ENCODE peak calls at places on chromosomes 1 and 21, in nine cellular contexts. One of them, this sample, is unnamed.
A peak's percentile ranks its signal among the peaks of the same experiment; 100 is the strongest.

GRCh38 chr1:2556277-2557145 is at the start of gene TNFRSF14:
- DNase-seq in ELR: peak; percentile 55
- DNase-seq in D341Med: no peak
- DNase-seq in KBM-7: no peak
- DNase-seq in cardiac fibroblast: peak; percentile 50
- DNase-seq in iris pigment epithelial cell: peak; percentile 61
- DNase-seq in AG04450: no peak
- DNase-seq in NCI-H524 treated with DMSO at 0.1 percent for 48 hours: no peak
- DNase-seq in stomach: peak; percentile 74
- DNase-seq in this sample: no peak

GRCh38 chr1:55039342-55040082 is at the start of gene PCSK9:
- DNase-seq in ELR: no peak
- DNase-seq in D341Med: peak; percentile 47
- DNase-seq in KBM-7: no peak
- DNase-seq in cardiac fibroblast: peak; percentile 37
- DNase-seq in iris pigment epithelial cell: peak; percentile 59
- DNase-seq in AG04450: no peak
- DNase-seq in NCI-H524 treated with DMSO at 0.1 percent for 48 hours: no peak
- DNase-seq in stomach: no peak
- DNase-seq in this sample: no peak

GRCh38 chr1:69991644-69992043 is 213.7 kb downstream of the LRRC40 start:
- DNase-seq in ELR: peak; percentile 26
- DNase-seq in D341Med: no peak
- DNase-seq in KBM-7: no peak
- DNase-seq in cardiac fibroblast: peak; percentile 40
- DNase-seq in iris pigment epithelial cell: peak; percentile 71
- DNase-seq in AG04450: no peak
- DNase-seq in NCI-H524 treated with DMSO at 0.1 percent for 48 hours: no peak
- DNase-seq in stomach: no peak
- DNase-seq in this sample: no peak

GRCh38 chr1:203813581-203814341 is 18.3 kb downstream of the ZBED6 start:
- DNase-seq in ELR: no peak
- DNase-seq in D341Med: no peak
- DNase-seq in KBM-7: no peak
- DNase-seq in cardiac fibroblast: no peak
- DNase-seq in iris pigment epithelial cell: no peak
- DNase-seq in AG04450: no peak
- DNase-seq in NCI-H524 treated with DMSO at 0.1 percent for 48 hours: no peak
- DNase-seq in stomach: no peak
- DNase-seq in this sample: no peak

GRCh38 chr1:28456078-28456477 is 49.8 kb upstream of the RCC1 start:
- DNase-seq in ELR: peak; percentile 78
- DNase-seq in D341Med: no peak
- DNase-seq in KBM-7: peak; percentile 74
- DNase-seq in cardiac fibroblast: peak; percentile 92
- DNase-seq in iris pigment epithelial cell: peak; percentile 89
- DNase-seq in AG04450: peak; percentile 24
- DNase-seq in NCI-H524 treated with DMSO at 0.1 percent for 48 hours: no peak
- DNase-seq in stomach: no peak
- DNase-seq in this sample: no peak

GRCh38 chr1:86018311-86018923 is 138.2 kb downstream of the COL24A1 start:
- DNase-seq in ELR: peak; percentile 54
- DNase-seq in D341Med: peak; percentile 44
- DNase-seq in KBM-7: peak; percentile 87
- DNase-seq in cardiac fibroblast: peak; percentile 51
- DNase-seq in iris pigment epithelial cell: peak; percentile 25
- DNase-seq in AG04450: no peak
- DNase-seq in NCI-H524 treated with DMSO at 0.1 percent for 48 hours: no peak
- DNase-seq in stomach: no peak
- DNase-seq in this sample: no peak

GRCh38 chr1:206713910-206714312 is 29.2 kb downstream of the MAPKAPK2 start:
- DNase-seq in ELR: peak; percentile 55
- DNase-seq in D341Med: no peak
- DNase-seq in KBM-7: no peak
- DNase-seq in cardiac fibroblast: no peak
- DNase-seq in iris pigment epithelial cell: no peak
- DNase-seq in AG04450: no peak
- DNase-seq in NCI-H524 treated with DMSO at 0.1 percent for 48 hours: no peak
- DNase-seq in stomach: no peak
- DNase-seq in this sample: no peak

GRCh38 chr1:157925419-157926166 is 67.9 kb upstream of the KIRREL1 start:
- DNase-seq in ELR: no peak
- DNase-seq in D341Med: no peak
- DNase-seq in KBM-7: no peak
- DNase-seq in cardiac fibroblast: no peak
- DNase-seq in iris pigment epithelial cell: no peak
- DNase-seq in AG04450: no peak
- DNase-seq in NCI-H524 treated with DMSO at 0.1 percent for 48 hours: no peak
- DNase-seq in stomach: no peak
- DNase-seq in this sample: no peak

GRCh38 chr1:6207921-6208320 is 2.0 kb downstream of the RNF207 start:
- DNase-seq in ELR: no peak
- DNase-seq in D341Med: no peak
- DNase-seq in KBM-7: no peak
- DNase-seq in cardiac fibroblast: no peak
- DNase-seq in iris pigment epithelial cell: no peak
- DNase-seq in AG04450: no peak
- DNase-seq in NCI-H524 treated with DMSO at 0.1 percent for 48 hours: no peak
- DNase-seq in stomach: no peak
- DNase-seq in this sample: no peak

GRCh38 chr1:233364695-233365539 is 37.4 kb downstream of the MAP3K21 start:
- DNase-seq in ELR: peak; percentile 40
- DNase-seq in D341Med: peak; percentile 48
- DNase-seq in KBM-7: peak; percentile 8
- DNase-seq in cardiac fibroblast: peak; percentile 41
- DNase-seq in iris pigment epithelial cell: peak; percentile 18
- DNase-seq in AG04450: no peak
- DNase-seq in NCI-H524 treated with DMSO at 0.1 percent for 48 hours: no peak
- DNase-seq in stomach: no peak
- DNase-seq in this sample: no peak

GRCh38 chr21:43191521-43191920 is 22.7 kb downstream of the CRYAA start:
- DNase-seq in ELR: no peak
- DNase-seq in D341Med: peak; percentile 14
- DNase-seq in KBM-7: no peak
- DNase-seq in cardiac fibroblast: no peak
- DNase-seq in iris pigment epithelial cell: no peak
- DNase-seq in AG04450: no peak
- DNase-seq in NCI-H524 treated with DMSO at 0.1 percent for 48 hours: no peak
- DNase-seq in stomach: no peak
- DNase-seq in this sample: peak; percentile 78

GRCh38 chr1:93474291-93474690 is 26.4 kb downstream of the FNBP1L start:
- DNase-seq in ELR: no peak
- DNase-seq in D341Med: no peak
- DNase-seq in KBM-7: no peak
- DNase-seq in cardiac fibroblast: no peak
- DNase-seq in iris pigment epithelial cell: no peak
- DNase-seq in AG04450: no peak
- DNase-seq in NCI-H524 treated with DMSO at 0.1 percent for 48 hours: no peak
- DNase-seq in stomach: no peak
- DNase-seq in this sample: no peak

GRCh38 chr1:183582021-183582746 is 8.1 kb downstream of the NCF2 start:
- DNase-seq in ELR: no peak
- DNase-seq in D341Med: no peak
- DNase-seq in KBM-7: no peak
- DNase-seq in cardiac fibroblast: no peak
- DNase-seq in iris pigment epithelial cell: no peak
- DNase-seq in AG04450: no peak
- DNase-seq in NCI-H524 treated with DMSO at 0.1 percent for 48 hours: no peak
- DNase-seq in stomach: no peak
- DNase-seq in this sample: no peak

GRCh38 chr1:44245066-44245465 is 31.8 kb downstream of the DMAP1 start:
- DNase-seq in ELR: no peak
- DNase-seq in D341Med: no peak
- DNase-seq in KBM-7: no peak
- DNase-seq in cardiac fibroblast: no peak
- DNase-seq in iris pigment epithelial cell: no peak
- DNase-seq in AG04450: no peak
- DNase-seq in NCI-H524 treated with DMSO at 0.1 percent for 48 hours: no peak
- DNase-seq in stomach: no peak
- DNase-seq in this sample: no peak

GRCh38 chr1:157073944-157074685 is 25.5 kb downstream of the ETV3L start:
- DNase-seq in ELR: peak; percentile 69
- DNase-seq in D341Med: peak; percentile 73
- DNase-seq in KBM-7: peak; percentile 76
- DNase-seq in cardiac fibroblast: peak; percentile 76
- DNase-seq in iris pigment epithelial cell: peak; percentile 72
- DNase-seq in AG04450: peak; percentile 32
- DNase-seq in NCI-H524 treated with DMSO at 0.1 percent for 48 hours: peak; percentile 8
- DNase-seq in stomach: peak; percentile 77
- DNase-seq in this sample: no peak

GRCh38 chr1:160630523-160631087 is 16.2 kb downstream of the SLAMF1 start:
- DNase-seq in ELR: no peak
- DNase-seq in D341Med: no peak
- DNase-seq in KBM-7: no peak
- DNase-seq in cardiac fibroblast: no peak
- DNase-seq in iris pigment epithelial cell: no peak
- DNase-seq in AG04450: no peak
- DNase-seq in NCI-H524 treated with DMSO at 0.1 percent for 48 hours: no peak
- DNase-seq in stomach: no peak
- DNase-seq in this sample: no peak

GRCh38 chr1:67766117-67766978 is 66.9 kb downstream of the GNG12 start:
- DNase-seq in ELR: peak; percentile 95
- DNase-seq in D341Med: peak; percentile 52
- DNase-seq in KBM-7: peak; percentile 49
- DNase-seq in cardiac fibroblast: peak; percentile 93
- DNase-seq in iris pigment epithelial cell: peak; percentile 95
- DNase-seq in AG04450: peak; percentile 73
- DNase-seq in NCI-H524 treated with DMSO at 0.1 percent for 48 hours: no peak
- DNase-seq in stomach: peak; percentile 34
- DNase-seq in this sample: no peak

GRCh38 chr1:167904641-167905040 is 9.3 kb downstream of the ADCY10 start:
- DNase-seq in ELR: peak; percentile 90
- DNase-seq in D341Med: no peak
- DNase-seq in KBM-7: no peak
- DNase-seq in cardiac fibroblast: peak; percentile 62
- DNase-seq in iris pigment epithelial cell: peak; percentile 83
- DNase-seq in AG04450: no peak
- DNase-seq in NCI-H524 treated with DMSO at 0.1 percent for 48 hours: no peak
- DNase-seq in stomach: no peak
- DNase-seq in this sample: no peak

GRCh38 chr1:22111620-22112019 is 31.3 kb downstream of the WNT4 start:
- DNase-seq in ELR: peak; percentile 58
- DNase-seq in D341Med: no peak
- DNase-seq in KBM-7: no peak
- DNase-seq in cardiac fibroblast: peak; percentile 74
- DNase-seq in iris pigment epithelial cell: peak; percentile 70
- DNase-seq in AG04450: peak; percentile 30
- DNase-seq in NCI-H524 treated with DMSO at 0.1 percent for 48 hours: no peak
- DNase-seq in stomach: no peak
- DNase-seq in this sample: peak; percentile 40

GRCh38 chr1:229169399-229169798 is 101.5 kb upstream of the RAB4A start:
- DNase-seq in ELR: no peak
- DNase-seq in D341Med: no peak
- DNase-seq in KBM-7: no peak
- DNase-seq in cardiac fibroblast: peak; percentile 43
- DNase-seq in iris pigment epithelial cell: no peak
- DNase-seq in AG04450: no peak
- DNase-seq in NCI-H524 treated with DMSO at 0.1 percent for 48 hours: no peak
- DNase-seq in stomach: no peak
- DNase-seq in this sample: no peak

GRCh38 chr1:38053416-38054091 is 7.0 kb upstream of the POU3F1 start:
- DNase-seq in ELR: no peak
- DNase-seq in D341Med: no peak
- DNase-seq in KBM-7: no peak
- DNase-seq in cardiac fibroblast: no peak
- DNase-seq in iris pigment epithelial cell: no peak
- DNase-seq in AG04450: no peak
- DNase-seq in NCI-H524 treated with DMSO at 0.1 percent for 48 hours: no peak
- DNase-seq in stomach: no peak
- DNase-seq in this sample: no peak

GRCh38 chr1:30688920-30689794 is 34.2 kb downstream of the MATN1 start:
- DNase-seq in ELR: no peak
- DNase-seq in D341Med: no peak
- DNase-seq in KBM-7: no peak
- DNase-seq in cardiac fibroblast: no peak
- DNase-seq in iris pigment epithelial cell: no peak
- DNase-seq in AG04450: no peak
- DNase-seq in NCI-H524 treated with DMSO at 0.1 percent for 48 hours: no peak
- DNase-seq in stomach: no peak
- DNase-seq in this sample: no peak

GRCh38 chr1:11891433-11892186 is 32.9 kb upstream of the NPPB start:
- DNase-seq in ELR: no peak
- DNase-seq in D341Med: no peak
- DNase-seq in KBM-7: no peak
- DNase-seq in cardiac fibroblast: no peak
- DNase-seq in iris pigment epithelial cell: no peak
- DNase-seq in AG04450: no peak
- DNase-seq in NCI-H524 treated with DMSO at 0.1 percent for 48 hours: no peak
- DNase-seq in stomach: no peak
- DNase-seq in this sample: no peak

GRCh38 chr1:59699227-59699847 is 115.4 kb upstream of the HOOK1 start:
- DNase-seq in ELR: peak; percentile 63
- DNase-seq in D341Med: peak; percentile 45
- DNase-seq in KBM-7: peak; percentile 67
- DNase-seq in cardiac fibroblast: peak; percentile 70
- DNase-seq in iris pigment epithelial cell: peak; percentile 43
- DNase-seq in AG04450: no peak
- DNase-seq in NCI-H524 treated with DMSO at 0.1 percent for 48 hours: no peak
- DNase-seq in stomach: no peak
- DNase-seq in this sample: no peak

GRCh38 chr1:174982971-174983689 is 16.6 kb upstream of the CACYBP start:
- DNase-seq in ELR: peak; percentile 72
- DNase-seq in D341Med: peak; percentile 36
- DNase-seq in KBM-7: peak; percentile 68
- DNase-seq in cardiac fibroblast: peak; percentile 77
- DNase-seq in iris pigment epithelial cell: peak; percentile 57
- DNase-seq in AG04450: no peak
- DNase-seq in NCI-H524 treated with DMSO at 0.1 percent for 48 hours: no peak
- DNase-seq in stomach: no peak
- DNase-seq in this sample: no peak

GRCh38 chr21:43808832-43809251 is 19.5 kb downstream of the RRP1 start:
- DNase-seq in ELR: no peak
- DNase-seq in D341Med: no peak
- DNase-seq in KBM-7: no peak
- DNase-seq in cardiac fibroblast: no peak
- DNase-seq in iris pigment epithelial cell: no peak
- DNase-seq in AG04450: no peak
- DNase-seq in NCI-H524 treated with DMSO at 0.1 percent for 48 hours: no peak
- DNase-seq in stomach: no peak
- DNase-seq in this sample: peak; percentile 83

GRCh38 chr1:167273027-167273800 is 52.5 kb downstream of the POU2F1 start:
- DNase-seq in ELR: peak; percentile 8
- DNase-seq in D341Med: peak; percentile 66
- DNase-seq in KBM-7: peak; percentile 65
- DNase-seq in cardiac fibroblast: peak; percentile 53
- DNase-seq in iris pigment epithelial cell: peak; percentile 59
- DNase-seq in AG04450: no peak
- DNase-seq in NCI-H524 treated with DMSO at 0.1 percent for 48 hours: peak; percentile 87
- DNase-seq in stomach: no peak
- DNase-seq in this sample: no peak

GRCh38 chr21:46437511-46437910 is 21.2 kb upstream of the DIP2A start:
- DNase-seq in ELR: no peak
- DNase-seq in D341Med: no peak
- DNase-seq in KBM-7: no peak
- DNase-seq in cardiac fibroblast: no peak
- DNase-seq in iris pigment epithelial cell: no peak
- DNase-seq in AG04450: no peak
- DNase-seq in NCI-H524 treated with DMSO at 0.1 percent for 48 hours: no peak
- DNase-seq in stomach: no peak
- DNase-seq in this sample: no peak

GRCh38 chr1:19405761-19406481 is 79.4 kb downstream of the CAPZB start:
- DNase-seq in ELR: no peak
- DNase-seq in D341Med: peak; percentile 52
- DNase-seq in KBM-7: no peak
- DNase-seq in cardiac fibroblast: no peak
- DNase-seq in iris pigment epithelial cell: peak; percentile 55
- DNase-seq in AG04450: no peak
- DNase-seq in NCI-H524 treated with DMSO at 0.1 percent for 48 hours: peak; percentile 53
- DNase-seq in stomach: no peak
- DNase-seq in this sample: no peak

GRCh38 chr1:89606227-89606945 is 26.5 kb upstream of the LRRC8C start:
- DNase-seq in ELR: no peak
- DNase-seq in D341Med: no peak
- DNase-seq in KBM-7: no peak
- DNase-seq in cardiac fibroblast: no peak
- DNase-seq in iris pigment epithelial cell: no peak
- DNase-seq in AG04450: no peak
- DNase-seq in NCI-H524 treated with DMSO at 0.1 percent for 48 hours: no peak
- DNase-seq in stomach: no peak
- DNase-seq in this sample: no peak

GRCh38 chr1:117093870-117094621 is 27.5 kb downstream of the TRIM45 start:
- DNase-seq in ELR: peak; percentile 87
- DNase-seq in D341Med: no peak
- DNase-seq in KBM-7: peak; percentile 15
- DNase-seq in cardiac fibroblast: peak; percentile 83
- DNase-seq in iris pigment epithelial cell: peak; percentile 85
- DNase-seq in AG04450: no peak
- DNase-seq in NCI-H524 treated with DMSO at 0.1 percent for 48 hours: peak; percentile 8
- DNase-seq in stomach: no peak
- DNase-seq in this sample: no peak

This sample was measured in osteocyte.